ENCODE peak calls at places on chromosome 19, in nine cellular contexts. One of them, this sample, is unnamed.

GRCh38 chr19:56837492-56837891 is 3.0 kb downstream of the PEG3 start:
- DNase-seq in kidney glomerular epithelial cell: peak; percentile 74
- DNase-seq in EL: no peak
- DNase-seq in epithelial cell of esophagus: no peak
- DNase-seq in Calu3: no peak
- DNase-seq in stimulated activated naive CD8-positive, alpha-beta T cell treated with anti-CD3 and anti-CD28 coated beads, Interleukin-15, Interleukin-2, amounts not matched to agents 100 U/mL and 50 U/mL, for 24 hours: no peak
- DNase-seq in myocyte: no peak
- DNase-seq in pancreas: peak; percentile 88
- DNase-seq in lower leg skin: peak; percentile 89
- DNase-seq in this sample: peak; percentile 39

GRCh38 chr19:51005248-51005647 is 3.8 kb upstream of the KLK8 start:
- DNase-seq in lower leg skin: no peak
- DNase-seq in myocyte: no peak
- DNase-seq in kidney glomerular epithelial cell: no peak
- DNase-seq in pancreas: no peak
- DNase-seq in Calu3: no peak
- DNase-seq in epithelial cell of esophagus: no peak
- DNase-seq in EL: no peak
- DNase-seq in stimulated activated naive CD8-positive, alpha-beta T cell treated with anti-CD3 and anti-CD28 coated beads, Interleukin-15, Interleukin-2, amounts not matched to agents 100 U/mL and 50 U/mL, for 24 hours: no peak
- DNase-seq in this sample: no peak

GRCh38 chr19:42069619-42070293 is at the start of gene GRIK5:
- DNase-seq in lower leg skin: no peak
- DNase-seq in EL: no peak
- DNase-seq in kidney glomerular epithelial cell: no peak
- DNase-seq in epithelial cell of esophagus: no peak
- DNase-seq in pancreas: no peak
- DNase-seq in myocyte: no peak
- DNase-seq in stimulated activated naive CD8-positive, alpha-beta T cell treated with anti-CD3 and anti-CD28 coated beads, Interleukin-15, Interleukin-2, amounts not matched to agents 100 U/mL and 50 U/mL, for 24 hours: no peak
- DNase-seq in Calu3: no peak
- DNase-seq in this sample: no peak

GRCh38 chr19:42850981-42851717 is 28.4 kb downstream of the PSG1 start:
- DNase-seq in stimulated activated naive CD8-positive, alpha-beta T cell treated with anti-CD3 and anti-CD28 coated beads, Interleukin-15, Interleukin-2, amounts not matched to agents 100 U/mL and 50 U/mL, for 24 hours: no peak
- DNase-seq in pancreas: no peak
- DNase-seq in lower leg skin: peak; percentile 88
- DNase-seq in epithelial cell of esophagus: peak; percentile 96
- DNase-seq in kidney glomerular epithelial cell: peak; percentile 91
- DNase-seq in myocyte: peak; percentile 85
- DNase-seq in EL: peak; percentile 99
- DNase-seq in Calu3: peak; percentile 74
- DNase-seq in this sample: peak; percentile 7

GRCh38 chr19:58093071-58093470 is 5.0 kb downstream of the ZSCAN18 start:
- DNase-seq in lower leg skin: no peak
- DNase-seq in kidney glomerular epithelial cell: no peak
- DNase-seq in stimulated activated naive CD8-positive, alpha-beta T cell treated with anti-CD3 and anti-CD28 coated beads, Interleukin-15, Interleukin-2, amounts not matched to agents 100 U/mL and 50 U/mL, for 24 hours: no peak
- DNase-seq in myocyte: no peak
- DNase-seq in EL: no peak
- DNase-seq in epithelial cell of esophagus: no peak
- DNase-seq in pancreas: no peak
- DNase-seq in Calu3: no peak
- DNase-seq in this sample: no peak

GRCh38 chr19:13234518-13234917 is 84.3 kb downstream of the IER2 start:
- DNase-seq in stimulated activated naive CD8-positive, alpha-beta T cell treated with anti-CD3 and anti-CD28 coated beads, Interleukin-15, Interleukin-2, amounts not matched to agents 100 U/mL and 50 U/mL, for 24 hours: peak; percentile 76
- DNase-seq in epithelial cell of esophagus: no peak
- DNase-seq in lower leg skin: no peak
- DNase-seq in EL: peak; percentile 60
- DNase-seq in myocyte: no peak
- DNase-seq in Calu3: peak; percentile 18
- DNase-seq in pancreas: peak; percentile 75
- DNase-seq in kidney glomerular epithelial cell: peak; percentile 3
- DNase-seq in this sample: peak; percentile 70

GRCh38 chr19:2982983-2983350 is 5.6 kb downstream of the TLE6 start:
- DNase-seq in myocyte: peak; percentile 57
- DNase-seq in epithelial cell of esophagus: peak; percentile 79
- DNase-seq in EL: peak; percentile 74
- DNase-seq in kidney glomerular epithelial cell: no peak
- DNase-seq in pancreas: peak; percentile 92
- DNase-seq in Calu3: no peak
- DNase-seq in stimulated activated naive CD8-positive, alpha-beta T cell treated with anti-CD3 and anti-CD28 coated beads, Interleukin-15, Interleukin-2, amounts not matched to agents 100 U/mL and 50 U/mL, for 24 hours: no peak
- DNase-seq in lower leg skin: peak; percentile 98
- DNase-seq in this sample: no peak

GRCh38 chr19:3041756-3042517 is 12.9 kb upstream of the TLE2 start:
- DNase-seq in epithelial cell of esophagus: no peak
- DNase-seq in kidney glomerular epithelial cell: no peak
- DNase-seq in pancreas: no peak
- DNase-seq in EL: no peak
- DNase-seq in Calu3: no peak
- DNase-seq in myocyte: no peak
- DNase-seq in stimulated activated naive CD8-positive, alpha-beta T cell treated with anti-CD3 and anti-CD28 coated beads, Interleukin-15, Interleukin-2, amounts not matched to agents 100 U/mL and 50 U/mL, for 24 hours: no peak
- DNase-seq in lower leg skin: no peak
- DNase-seq in this sample: no peak

GRCh38 chr19:56690668-56691067 is 19.1 kb upstream of the ZNF835 start:
- DNase-seq in kidney glomerular epithelial cell: no peak
- DNase-seq in epithelial cell of esophagus: no peak
- DNase-seq in pancreas: no peak
- DNase-seq in stimulated activated naive CD8-positive, alpha-beta T cell treated with anti-CD3 and anti-CD28 coated beads, Interleukin-15, Interleukin-2, amounts not matched to agents 100 U/mL and 50 U/mL, for 24 hours: no peak
- DNase-seq in Calu3: no peak
- DNase-seq in lower leg skin: no peak
- DNase-seq in EL: no peak
- DNase-seq in myocyte: no peak
- DNase-seq in this sample: no peak

GRCh38 chr19:55027472-55028337 is 10.4 kb downstream of the GP6 start:
- DNase-seq in epithelial cell of esophagus: no peak
- DNase-seq in Calu3: no peak
- DNase-seq in EL: no peak
- DNase-seq in myocyte: no peak
- DNase-seq in lower leg skin: no peak
- DNase-seq in kidney glomerular epithelial cell: no peak
- DNase-seq in stimulated activated naive CD8-positive, alpha-beta T cell treated with anti-CD3 and anti-CD28 coated beads, Interleukin-15, Interleukin-2, amounts not matched to agents 100 U/mL and 50 U/mL, for 24 hours: no peak
- DNase-seq in pancreas: no peak
- DNase-seq in this sample: no peak

GRCh38 chr19:22882797-22883196 is 50.7 kb downstream of the ZNF723 start:
- DNase-seq in pancreas: no peak
- DNase-seq in EL: peak; percentile 19
- DNase-seq in stimulated activated naive CD8-positive, alpha-beta T cell treated with anti-CD3 and anti-CD28 coated beads, Interleukin-15, Interleukin-2, amounts not matched to agents 100 U/mL and 50 U/mL, for 24 hours: no peak
- DNase-seq in kidney glomerular epithelial cell: peak; percentile 0
- DNase-seq in myocyte: peak; percentile 6
- DNase-seq in epithelial cell of esophagus: peak; percentile 53
- DNase-seq in Calu3: no peak
- DNase-seq in lower leg skin: no peak
- DNase-seq in this sample: peak; percentile 32

This sample was measured in erythroblast.